ENCODE peak calls at places on chromosome 6, in five cellular contexts. One of them, this sample, is unnamed.

GRCh38 chr6:166691741-166692140 is 64.7 kb upstream of the RPS6KA2 start:
- DNase-seq in fibroblast of mammary gland: no peak
- DNase-seq in cardiac fibroblast: no peak
- DNase-seq in OCI-LY7: no peak
- DNase-seq in transverse colon: no peak
- DNase-seq in this sample: no peak

GRCh38 chr6:41028618-41029486 is 10.2 kb downstream of the UNC5CL start:
- DNase-seq in fibroblast of mammary gland: no peak
- DNase-seq in transverse colon: no peak
- DNase-seq in cardiac fibroblast: no peak
- DNase-seq in OCI-LY7: no peak
- DNase-seq in this sample: no peak

GRCh38 chr6:170278743-170279094 is 12.2 kb downstream of the DLL1 start:
- DNase-seq in OCI-LY7: peak; percentile 21
- DNase-seq in transverse colon: no peak
- DNase-seq in fibroblast of mammary gland: no peak
- DNase-seq in cardiac fibroblast: no peak
- DNase-seq in this sample: no peak

GRCh38 chr6:29483186-29483585 is 4.6 kb downstream of the MAS1L start:
- DNase-seq in OCI-LY7: no peak
- DNase-seq in cardiac fibroblast: no peak
- DNase-seq in fibroblast of mammary gland: no peak
- DNase-seq in transverse colon: no peak
- DNase-seq in this sample: no peak

GRCh38 chr6:159874475-159874874 is 16.3 kb upstream of the MAS1 start:
- DNase-seq in OCI-LY7: no peak
- DNase-seq in cardiac fibroblast: peak; percentile 77
- DNase-seq in transverse colon: no peak
- DNase-seq in fibroblast of mammary gland: peak; percentile 49
- DNase-seq in this sample: peak; percentile 6

GRCh38 chr6:39936857-39937256 is 2.6 kb upstream of the MOCS1 start:
- DNase-seq in cardiac fibroblast: no peak
- DNase-seq in transverse colon: no peak
- DNase-seq in OCI-LY7: no peak
- DNase-seq in fibroblast of mammary gland: no peak
- DNase-seq in this sample: no peak

GRCh38 chr6:18269253-18269652 is 4.9 kb upstream of the DEK start:
- DNase-seq in cardiac fibroblast: no peak
- DNase-seq in OCI-LY7: peak; percentile 15
- DNase-seq in transverse colon: no peak
- DNase-seq in fibroblast of mammary gland: peak; percentile 57
- DNase-seq in this sample: no peak

GRCh38 chr6:106254636-106255035 is 70.9 kb downstream of the ATG5 start:
- DNase-seq in cardiac fibroblast: peak; percentile 59
- DNase-seq in fibroblast of mammary gland: peak; percentile 81
- DNase-seq in OCI-LY7: no peak
- DNase-seq in transverse colon: no peak
- DNase-seq in this sample: peak; percentile 11

GRCh38 chr6:164753517-164753916 is 555.9 kb downstream of the C6orf118 start:
- DNase-seq in transverse colon: no peak
- DNase-seq in OCI-LY7: no peak
- DNase-seq in cardiac fibroblast: peak; percentile 2
- DNase-seq in fibroblast of mammary gland: peak; percentile 63
- DNase-seq in this sample: peak; percentile 32

GRCh38 chr6:34536959-34537848 is 18.9 kb downstream of the SPDEF start:
- DNase-seq in cardiac fibroblast: no peak
- DNase-seq in fibroblast of mammary gland: no peak
- DNase-seq in transverse colon: no peak
- DNase-seq in OCI-LY7: no peak
- DNase-seq in this sample: no peak

GRCh38 chr6:121851056-121851455 is 415.6 kb downstream of the GJA1 start:
- DNase-seq in OCI-LY7: no peak
- DNase-seq in cardiac fibroblast: peak; percentile 42
- DNase-seq in fibroblast of mammary gland: no peak
- DNase-seq in transverse colon: no peak
- DNase-seq in this sample: no peak

GRCh38 chr6:42402184-42402583 is 49.5 kb downstream of the TRERF1 start:
- DNase-seq in OCI-LY7: no peak
- DNase-seq in transverse colon: no peak
- DNase-seq in fibroblast of mammary gland: peak; percentile 48
- DNase-seq in cardiac fibroblast: peak; percentile 24
- DNase-seq in this sample: no peak

GRCh38 chr6:41537359-41537758 is 8.8 kb upstream of the FOXP4 start:
- DNase-seq in cardiac fibroblast: no peak
- DNase-seq in OCI-LY7: no peak
- DNase-seq in fibroblast of mammary gland: no peak
- DNase-seq in transverse colon: no peak
- DNase-seq in this sample: no peak

GRCh38 chr6:2713473-2714358 is 37.0 kb downstream of the MYLK4 start:
- DNase-seq in fibroblast of mammary gland: peak; percentile 39
- DNase-seq in cardiac fibroblast: peak; percentile 89
- DNase-seq in transverse colon: no peak
- DNase-seq in OCI-LY7: no peak
- DNase-seq in this sample: peak; percentile 83

GRCh38 chr6:78910611-78911134 is 43.3 kb downstream of the IRAK1BP1 start:
- DNase-seq in fibroblast of mammary gland: peak; percentile 16
- DNase-seq in transverse colon: peak; percentile 16
- DNase-seq in OCI-LY7: no peak
- DNase-seq in cardiac fibroblast: peak; percentile 9
- DNase-seq in this sample: no peak

GRCh38 chr6:117485433-117485832 is 3.0 kb downstream of the DCBLD1 start:
- DNase-seq in fibroblast of mammary gland: no peak
- DNase-seq in OCI-LY7: no peak
- DNase-seq in cardiac fibroblast: no peak
- DNase-seq in transverse colon: no peak
- DNase-seq in this sample: no peak
- H3K4me3 ChIP-seq in fibroblast of mammary gland: no peak overlapping the region
- H3K4me3 ChIP-seq in OCI-LY7: no peak overlapping the region
- H3K4me3 ChIP-seq in cardiac fibroblast: peak overlapping the region; percentile 2
- H3K4me3 ChIP-seq in transverse colon: no peak overlapping the region
- H3K4me3 ChIP-seq in this sample: peak overlapping the region; percentile 95

DNA sequence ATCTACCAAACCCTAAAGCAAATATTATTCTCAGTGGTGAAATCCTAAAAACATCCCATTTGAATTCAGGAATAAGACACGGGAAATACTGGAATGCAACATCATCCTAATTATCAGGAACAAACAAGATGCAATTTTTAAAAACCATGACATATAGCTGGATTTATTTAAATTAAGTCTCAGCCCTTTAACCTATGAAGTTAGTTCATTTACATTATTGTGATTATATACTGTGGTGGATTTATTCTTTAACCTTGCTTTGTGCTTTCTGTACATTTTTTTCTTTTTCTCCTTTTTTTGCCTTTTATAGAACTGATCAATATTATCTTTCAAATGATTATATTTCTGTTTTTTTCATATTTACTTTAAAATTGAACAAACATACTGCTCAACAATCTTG is 59.8 kb upstream of the ARMC2 start:
- DNase-seq in fibroblast of mammary gland: no peak
- DNase-seq in cardiac fibroblast: no peak
- DNase-seq in transverse colon: no peak
- DNase-seq in OCI-LY7: no peak
- DNase-seq in this sample: no peak
- TF ChIP-seq CTCF in fibroblast of mammary gland: no peak
- TF ChIP-seq CTCF in cardiac fibroblast: no peak
- TF ChIP-seq CTCF in transverse colon: no peak
- TF ChIP-seq CTCF in OCI-LY7: no peak
- TF ChIP-seq CTCF in this sample: no peak

GRCh38 chr6:27837636-27838512 is 74.3 kb downstream of the OR2B2 start:
- DNase-seq in cardiac fibroblast: peak; percentile 100
- DNase-seq in OCI-LY7: peak; percentile 99
- DNase-seq in transverse colon: peak; percentile 87
- DNase-seq in fibroblast of mammary gland: peak; percentile 100
- DNase-seq in this sample: peak; percentile 99

GRCh38 chr6:27836080-27836782 is 76.0 kb downstream of the OR2B2 start:
- DNase-seq in transverse colon: no peak
- DNase-seq in fibroblast of mammary gland: no peak
- DNase-seq in OCI-LY7: peak; percentile 31
- DNase-seq in cardiac fibroblast: no peak
- DNase-seq in this sample: no peak

GRCh38 chr6:27839303-27840081 is 72.7 kb downstream of the OR2B2 start:
- DNase-seq in fibroblast of mammary gland: peak; percentile 96
- DNase-seq in cardiac fibroblast: peak; percentile 79
- DNase-seq in OCI-LY7: peak; percentile 66
- DNase-seq in transverse colon: peak; percentile 65
- DNase-seq in this sample: no peak

GRCh38 chr6:27836783-27837635 is 75.2 kb downstream of the OR2B2 start:
- DNase-seq in OCI-LY7: peak; percentile 91
- DNase-seq in transverse colon: peak; percentile 72
- DNase-seq in cardiac fibroblast: peak; percentile 90
- DNase-seq in fibroblast of mammary gland: peak; percentile 95
- DNase-seq in this sample: no peak

GRCh38 chr6:27840572-27840971 is 71.6 kb downstream of the OR2B2 start:
- DNase-seq in fibroblast of mammary gland: no peak
- DNase-seq in OCI-LY7: no peak
- DNase-seq in transverse colon: no peak
- DNase-seq in cardiac fibroblast: no peak
- DNase-seq in this sample: no peak
- H3K4me3 ChIP-seq in fibroblast of mammary gland: no peak overlapping the region
- H3K4me3 ChIP-seq in OCI-LY7: peak overlapping the region; percentile 87
- H3K4me3 ChIP-seq in transverse colon: no peak overlapping the region
- H3K4me3 ChIP-seq in cardiac fibroblast: no peak overlapping the region
- H3K4me3 ChIP-seq in this sample: no peak overlapping the region

GRCh38 chr6:95867205-95867604 is 148.6 kb upstream of the FUT9 start:
- DNase-seq in cardiac fibroblast: no peak
- DNase-seq in OCI-LY7: no peak
- DNase-seq in transverse colon: no peak
- DNase-seq in fibroblast of mammary gland: no peak
- DNase-seq in this sample: no peak

GRCh38 chr6:95865857-95866256 is 149.9 kb upstream of the FUT9 start:
- DNase-seq in cardiac fibroblast: no peak
- DNase-seq in fibroblast of mammary gland: no peak
- DNase-seq in transverse colon: no peak
- DNase-seq in OCI-LY7: no peak
- DNase-seq in this sample: no peak

DNA sequence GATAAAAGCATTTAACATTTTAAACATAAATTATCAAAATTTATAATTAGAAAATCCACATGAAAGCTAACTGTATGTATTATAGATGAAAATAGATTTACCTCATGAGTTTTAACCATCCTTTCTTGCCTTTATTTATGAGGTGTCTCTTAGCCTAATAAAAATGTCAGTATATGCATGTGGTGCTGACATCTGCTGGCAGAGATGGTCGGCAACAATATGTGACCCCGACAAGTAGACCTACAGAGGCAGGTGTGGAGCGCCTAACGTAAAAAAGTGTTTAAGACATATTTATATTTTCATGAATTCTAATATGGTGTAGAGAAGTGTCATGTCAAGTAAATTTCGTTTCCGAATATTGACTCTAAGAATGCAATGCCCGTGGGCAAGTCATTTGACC is 149.0 kb upstream of the FUT9 start:
- DNase-seq in transverse colon: peak; percentile 7
- DNase-seq in cardiac fibroblast: peak; percentile 0
- DNase-seq in OCI-LY7: peak; percentile 9
- DNase-seq in fibroblast of mammary gland: peak; percentile 1
- DNase-seq in this sample: no peak
- TF ChIP-seq CTCF in transverse colon: no peak
- TF ChIP-seq CTCF in cardiac fibroblast: peak; percentile 8
- TF ChIP-seq CTCF in OCI-LY7: peak; percentile 72
- TF ChIP-seq CTCF in fibroblast of mammary gland: no peak
- TF ChIP-seq CTCF in this sample: peak; percentile 45

GRCh38 chr6:156719395-156719719 is 57.8 kb upstream of the ARID1B start:
- DNase-seq in transverse colon: peak; percentile 46
- DNase-seq in OCI-LY7: no peak
- DNase-seq in fibroblast of mammary gland: no peak
- DNase-seq in cardiac fibroblast: no peak
- DNase-seq in this sample: no peak
- H3K4me3 ChIP-seq in transverse colon: peak overlapping the region; percentile 57
- H3K4me3 ChIP-seq in OCI-LY7: peak overlapping the region; percentile 42
- H3K4me3 ChIP-seq in fibroblast of mammary gland: peak overlapping the region; percentile 38
- H3K4me3 ChIP-seq in cardiac fibroblast: peak overlapping the region; percentile 39
- H3K4me3 ChIP-seq in this sample: no peak overlapping the region

GRCh38 chr6:96468681-96469224 is 52.9 kb upstream of the UFL1 start:
- DNase-seq in OCI-LY7: peak; percentile 14
- DNase-seq in transverse colon: peak; percentile 16
- DNase-seq in cardiac fibroblast: peak; percentile 1
- DNase-seq in fibroblast of mammary gland: no peak
- DNase-seq in this sample: no peak
- TF ChIP-seq CTCF in OCI-LY7: peak; percentile 75
- TF ChIP-seq CTCF in transverse colon: no peak
- TF ChIP-seq CTCF in cardiac fibroblast: no peak
- TF ChIP-seq CTCF in fibroblast of mammary gland: no peak
- TF ChIP-seq CTCF in this sample: no peak

GRCh38 chr6:30912746-30913520 is 1.1 kb upstream of the VARS2 start:
- DNase-seq in fibroblast of mammary gland: no peak
- DNase-seq in transverse colon: no peak
- DNase-seq in cardiac fibroblast: no peak
- DNase-seq in OCI-LY7: no peak
- DNase-seq in this sample: no peak

GRCh38 chr6:30915591-30915946 is 1.5 kb downstream of the VARS2 start:
- DNase-seq in fibroblast of mammary gland: peak; percentile 79
- DNase-seq in cardiac fibroblast: peak; percentile 83
- DNase-seq in OCI-LY7: peak; percentile 61
- DNase-seq in transverse colon: no peak
- DNase-seq in this sample: peak; percentile 63

GRCh38 chr6:30914076-30914853 is at the start of gene VARS2:
- DNase-seq in fibroblast of mammary gland: peak; percentile 89
- DNase-seq in transverse colon: peak; percentile 95
- DNase-seq in cardiac fibroblast: peak; percentile 96
- DNase-seq in OCI-LY7: peak; percentile 87
- DNase-seq in this sample: peak; percentile 36

GRCh38 chr6:30914854-30915590 is 984 bp downstream of the VARS2 start:
- DNase-seq in OCI-LY7: peak; percentile 35
- DNase-seq in transverse colon: no peak
- DNase-seq in fibroblast of mammary gland: no peak
- DNase-seq in cardiac fibroblast: no peak
- DNase-seq in this sample: no peak

DNA sequence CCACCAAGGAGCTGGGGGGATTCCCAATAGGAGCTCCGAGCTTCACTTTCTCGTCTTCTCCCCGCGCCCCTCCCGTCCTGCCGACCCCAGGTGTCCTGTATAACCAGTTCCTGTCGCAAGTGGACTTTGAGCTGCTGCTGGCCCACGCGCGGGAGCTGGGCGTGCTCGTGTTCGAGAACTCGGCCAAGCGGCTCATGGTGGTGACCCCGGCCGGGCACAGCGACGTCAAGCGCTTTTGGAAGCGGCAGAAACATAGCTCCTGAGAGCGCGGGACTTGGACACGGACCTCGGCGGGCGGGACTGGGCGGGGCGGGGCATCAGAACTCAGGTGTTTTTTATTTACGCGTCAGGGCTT is 340 bp upstream of the VARS2 start:
- DNase-seq in cardiac fibroblast: no peak
- DNase-seq in OCI-LY7: no peak
- DNase-seq in transverse colon: no peak
- DNase-seq in fibroblast of mammary gland: no peak
- DNase-seq in this sample: no peak
- H3K4me3 ChIP-seq in cardiac fibroblast: peak overlapping the region; percentile 54
- H3K4me3 ChIP-seq in OCI-LY7: peak overlapping the region; percentile 76
- H3K4me3 ChIP-seq in transverse colon: peak overlapping the region; percentile 74
- H3K4me3 ChIP-seq in fibroblast of mammary gland: peak overlapping the region; percentile 32
- H3K4me3 ChIP-seq in this sample: peak overlapping the region; percentile 55

DNA sequence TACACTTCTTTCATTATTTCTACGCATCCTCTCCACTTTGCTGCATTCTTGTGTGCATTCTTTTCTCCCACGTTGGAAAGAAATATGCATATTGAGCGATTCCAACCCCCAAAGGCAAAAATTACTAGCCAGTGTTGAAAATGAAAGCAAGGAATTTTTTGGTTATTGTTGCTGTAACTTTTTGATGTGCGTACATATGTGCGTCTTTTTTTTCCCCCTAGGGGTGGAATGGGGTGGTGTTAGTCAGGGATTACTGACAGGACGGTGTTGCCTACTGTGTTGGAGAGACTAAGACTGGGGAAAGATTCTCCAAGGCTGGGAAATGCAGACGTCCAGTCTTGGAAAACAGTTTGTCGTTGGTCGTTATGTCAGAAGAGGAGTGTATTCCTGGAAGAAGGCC is 44.2 kb upstream of the ESR1 start:
- DNase-seq in transverse colon: no peak
- DNase-seq in fibroblast of mammary gland: peak; percentile 69
- DNase-seq in OCI-LY7: no peak
- DNase-seq in cardiac fibroblast: peak; percentile 49
- DNase-seq in this sample: peak; percentile 38
- TF ChIP-seq CTCF in transverse colon: no peak
- TF ChIP-seq CTCF in fibroblast of mammary gland: peak; percentile 54
- TF ChIP-seq CTCF in OCI-LY7: peak; percentile 9
- TF ChIP-seq CTCF in cardiac fibroblast: peak; percentile 69
- TF ChIP-seq CTCF in this sample: peak; percentile 39

This sample was measured in astrocyte of the cerebellum.